ENCODE peak calls at places on chromosome 20, in six cellular contexts. E is AG10803; O is neural crest cell; X is cardiac fibroblast; K is A549; J is activated CD8-positive, alpha-beta T cell treated with anti-CD3 and anti-CD28 coated beads for 36 hours. Z is an unnamed sample.

GRCh38 chr20:41631826-41632225 is 13.6 kb upstream of the CHD6 start:
- DNase-seq in X (peak), E (peak), J (no peak), O (no peak), K (no peak), Z (no peak)

GRCh38 chr20:58755062-58755697 is 62.6 kb downstream of the NPEPL1 start:
- DNase-seq in J (no peak), X (no peak), K (no peak), E (no peak), O (no peak), Z (no peak)

GRCh38 chr20:17417221-17417620 is 114.0 kb downstream of the BFSP1 start:
- DNase-seq in J (no peak), K (no peak), E (no peak), O (no peak), X (no peak), Z (no peak)

GRCh38 chr20:58822748-58823730 is 27.7 kb downstream of the GNAS-AS1 start:
- DNase-seq in K (no peak), E (no peak), J (no peak), X (no peak), O (no peak), Z (no peak)

GRCh38 chr20:1296117-1296610 is 30.1 kb downstream of the SNPH start:
- DNase-seq in X (no peak), K (no peak), J (no peak), E (no peak), O (no peak), Z (no peak)

GRCh38 chr20:8299921-8300320 is 167.9 kb downstream of the PLCB1 start:
- DNase-seq in O (no peak), J (no peak), X (no peak), K (no peak), E (no peak), Z (no peak)

GRCh38 chr20:44336086-44336485 is 757 bp upstream of the R3HDML start:
- DNase-seq in O (no peak), X (no peak), K (no peak), E (no peak), J (no peak), Z (no peak)

GRCh38 chr20:13855613-13856012 is 70.8 kb downstream of the NDUFAF5 start:
- DNase-seq in E (no peak), J (no peak), K (no peak), O (no peak), X (no peak), Z (no peak)

GRCh38 chr20:11057624-11058023 is 383.8 kb upstream of the JAG1 start:
- DNase-seq in E (peak), O (no peak), X (peak), J (no peak), K (no peak), Z (no peak)

GRCh38 chr20:53609501-53610445 is 16.1 kb upstream of the ZNF217 start:
- DNase-seq in E (peak), K (peak), J (peak), X (peak), O (no peak), Z (no peak)

GRCh38 chr20:37994512-37994911 is 38.7 kb downstream of the TTI1 start:
- DNase-seq in E (peak), J (no peak), K (peak), X (peak), O (no peak), Z (no peak)

GRCh38 chr20:40506567-40506966 is 182.5 kb downstream of the MAFB start:
- DNase-seq in O (no peak), E (peak), X (peak), J (peak), K (peak), Z (no peak)

GRCh38 chr20:31537116-31537858 is 23.0 kb downstream of the HM13 start:
- DNase-seq in X (no peak), O (no peak), K (no peak), J (no peak), E (no peak), Z (no peak)

GRCh38 chr20:40558212-40558611 is 130.8 kb downstream of the MAFB start:
- DNase-seq in X (no peak), J (no peak), O (no peak), K (no peak), E (no peak), Z (no peak)

GRCh38 chr20:47557218-47557617 is 55.5 kb downstream of the NCOA3 start:
- DNase-seq in E (no peak), J (no peak), K (no peak), O (no peak), X (no peak), Z (no peak)

GRCh38 chr20:44886276-44886671 is 769 bp downstream of the YWHAB start:
- DNase-seq in K (no peak), J (no peak), X (no peak), E (no peak), O (no peak), Z (no peak)

GRCh38 chr20:53874104-53874503 is 196.3 kb downstream of the BCAS1 start:
- DNase-seq in O (no peak), E (no peak), J (no peak), K (no peak), X (no peak), Z (no peak)

GRCh38 chr20:41854765-41855164 is 236.6 kb upstream of the CHD6 start:
- DNase-seq in J (no peak), O (no peak), K (no peak), X (no peak), E (peak), Z (no peak)

GRCh38 chr20:10217517-10218410 is 866 bp upstream of the SNAP25 start:
- DNase-seq in J (peak), O (peak), X (peak), E (peak), K (peak), Z (peak)

GRCh38 chr20:46089338-46090094 is at the start of gene NCOA5:
- DNase-seq in E (peak), J (peak), O (peak), X (peak), K (peak), Z (peak)

GRCh38 chr20:46090095-46090388 is 280 bp upstream of the NCOA5 start:
- DNase-seq in K (no peak), X (no peak), O (no peak), J (no peak), E (no peak), Z (no peak)

GRCh38 chr20:46089076-46089337 is 755 bp downstream of the NCOA5 start:
- DNase-seq in E (peak), O (no peak), K (peak), J (no peak), X (no peak), Z (no peak)

GRCh38 chr20:46087161-46087560 is 2.6 kb downstream of the NCOA5 start:
- DNase-seq in O (no peak), J (no peak), K (no peak), E (peak), X (peak), Z (no peak)

GRCh38 chr20:46088409-46089075 is 1.2 kb downstream of the NCOA5 start:
- DNase-seq in E (peak), K (peak), J (peak), O (no peak), X (peak), Z (no peak)
- TF ChIP-seq CTCF in E (peak), K (no peak), J (peak), O (no peak), X (no peak), Z (no peak)

GRCh38 chr20:63752411-63753101 is 13.0 kb downstream of the SLC2A4RG start:
- DNase-seq in E (no peak), K (no peak), X (no peak), O (no peak), J (no peak), Z (peak)
- TF ChIP-seq CTCF in E (no peak), K (no peak), X (no peak), O (no peak), J (no peak), Z (no peak)

DNA sequence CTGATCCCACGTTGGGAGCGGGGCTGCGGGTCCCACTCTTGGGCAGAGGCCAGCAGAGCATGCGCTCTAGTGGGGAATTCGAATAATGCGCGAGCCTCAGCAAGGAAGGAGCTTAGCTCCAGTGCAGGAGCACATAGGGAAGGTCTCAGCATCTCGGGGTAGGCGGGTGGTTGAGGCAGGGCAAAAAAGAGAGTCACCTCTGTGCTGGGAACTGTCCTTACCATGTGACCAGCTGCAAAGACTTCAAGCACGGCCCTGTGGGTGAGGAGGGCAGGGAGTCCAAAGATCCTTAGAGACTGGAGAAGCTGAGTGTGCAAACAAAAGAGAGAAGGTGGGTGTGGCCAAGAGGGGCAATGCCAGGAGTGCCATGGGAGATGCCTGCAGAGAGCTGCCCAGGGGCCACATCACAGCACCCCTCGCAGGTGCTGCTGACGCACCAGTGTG is 79.2 kb upstream of the CD93 start:
- DNase-seq in J (no peak), E (no peak), K (no peak), X (no peak), O (no peak), Z (no peak)
- TF ChIP-seq CTCF in J (no peak), E (no peak), K (no peak), X (no peak), O (no peak), Z (peak)

GRCh38 chr20:63190828-63191227 is 25.1 kb downstream of the YTHDF1 start:
- DNase-seq in J (no peak), O (no peak), E (no peak), X (no peak), K (no peak), Z (no peak)

GRCh38 chr20:63192721-63193120 is 23.2 kb downstream of the YTHDF1 start:
- DNase-seq in X (no peak), K (no peak), J (no peak), E (no peak), O (no peak), Z (no peak)

GRCh38 chr20:63189322-63189642 is 26.6 kb downstream of the YTHDF1 start:
- DNase-seq in E (no peak), O (no peak), X (no peak), J (no peak), K (no peak), Z (no peak)

GRCh38 chr20:63189846-63190559 is 25.9 kb downstream of the YTHDF1 start:
- DNase-seq in K (no peak), X (no peak), O (no peak), J (no peak), E (no peak), Z (no peak)

DNA sequence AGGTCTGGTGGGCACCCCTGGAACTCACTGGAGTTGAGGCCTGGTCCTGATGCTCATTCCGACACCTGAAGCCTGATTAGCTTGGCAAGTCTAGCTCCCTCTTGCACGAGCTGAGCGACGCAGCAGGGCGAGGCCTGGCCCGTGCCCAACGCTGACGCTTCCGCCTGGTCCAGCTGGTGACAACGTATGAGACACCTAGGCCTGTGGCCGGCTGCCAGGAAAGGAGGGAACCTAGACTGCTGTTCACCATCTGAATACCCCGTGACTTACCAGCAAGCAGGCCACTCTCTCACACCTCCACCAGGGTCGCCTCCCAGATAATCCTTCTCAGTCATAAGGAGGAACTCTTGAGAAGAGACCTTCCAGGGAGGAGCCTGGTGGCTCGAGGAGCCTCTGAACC is 24.5 kb downstream of the YTHDF1 start:
- DNase-seq in X (no peak), O (no peak), K (no peak), J (no peak), E (no peak), Z (no peak)
- TF ChIP-seq CTCF in X (no peak), O (no peak), K (no peak), J (no peak), E (no peak), Z (no peak)

Z was measured in GM13977.